ENCODE peak calls at places on chromosomes 3 and 15, in five cellular contexts. J, V, Y, X and Q are unnamed samples.

GRCh38 chr3:45983865-45984264 is 11.8 kb downstream of the FYCO1 start:
- DNase-seq in V (no peak), X (no peak), Y (no peak), J (no peak), Q (no peak)

GRCh38 chr3:37693791-37694194 is 167.9 kb upstream of the CTDSPL start:
- DNase-seq in V (no peak), J (no peak), Y (no peak), X (no peak), Q (no peak)

GRCh38 chr3:196569003-196569516 is 600 bp downstream of the FBXO45 start:
- DNase-seq in V (no peak), J (peak; percentile 43), X (peak; percentile 28), Y (peak; percentile 50), Q (peak; percentile 46)

GRCh38 chr3:70620367-70620766 is 307.9 kb upstream of the MDFIC2 start:
- DNase-seq in V (no peak), J (no peak), Y (no peak), X (no peak), Q (no peak)

GRCh38 chr15:93479679-93480078 is 390.7 kb upstream of the RGMA start:
- DNase-seq in V (no peak), J (no peak), Y (no peak), X (no peak), Q (no peak)

GRCh38 chr15:74808073-74808839 is 4.4 kb upstream of the LMAN1L start:
- DNase-seq in J (no peak), X (no peak), V (no peak), Y (no peak), Q (peak; percentile 89)

GRCh38 chr3:171393032-171393744 is 67.0 kb downstream of the TNIK start:
- DNase-seq in J (peak; percentile 35), V (peak; percentile 38), Y (no peak), X (no peak), Q (no peak)

GRCh38 chr3:159762981-159763465 is 225.6 kb upstream of the IL12A start:
- DNase-seq in V (peak; percentile 58), X (peak; percentile 29), J (peak; percentile 55), Y (peak; percentile 83), Q (peak; percentile 68)

GRCh38 chr3:62718515-62719320 is 156.5 kb downstream of the CADPS start:
- DNase-seq in X (no peak), Y (no peak), V (peak; percentile 27), J (no peak), Q (peak; percentile 65)

GRCh38 chr15:23095796-23096195 is 40.8 kb downstream of the GOLGA6L1 start:
- DNase-seq in J (no peak), V (no peak), Y (no peak), X (no peak), Q (no peak)

GRCh38 chr3:184540777-184541681 is 20.6 kb upstream of the EPHB3 start:
- DNase-seq in J (peak; percentile 44), V (peak; percentile 50), X (peak; percentile 68), Y (peak; percentile 42), Q (peak; percentile 84)

GRCh38 chr15:73894133-73894814 is 20.9 kb downstream of the TBC1D21 start:
- DNase-seq in J (no peak), Y (no peak), X (no peak), V (no peak), Q (no peak)